ENCODE peak calls at places on chromosomes 16 and 17, in nine cellular contexts. One of them, this sample, is unnamed.

GRCh38 chr16:12798846-12799245 is 4.8 kb downstream of the CPPED1 start:
- DNase-seq in heart right ventricle: no peak
- DNase-seq in heart left ventricle: no peak
- DNase-seq in sigmoid colon: no peak
- DNase-seq in DND-41: no peak
- DNase-seq in tibial nerve: no peak
- DNase-seq in ascending aorta: no peak
- DNase-seq in Caco-2: no peak
- DNase-seq in cardiac muscle cell: no peak
- DNase-seq in this sample: no peak

GRCh38 chr17:66185842-66186241 is 6.1 kb downstream of the CEP112 start:
- DNase-seq in heart right ventricle: no peak
- DNase-seq in heart left ventricle: no peak
- DNase-seq in sigmoid colon: no peak
- DNase-seq in DND-41: no peak
- DNase-seq in tibial nerve: no peak
- DNase-seq in ascending aorta: no peak
- DNase-seq in Caco-2: no peak
- DNase-seq in cardiac muscle cell: no peak
- DNase-seq in this sample: no peak

GRCh38 chr16:47046726-47047602 is 73.5 kb upstream of the DNAJA2 start:
- DNase-seq in heart right ventricle: no peak
- DNase-seq in heart left ventricle: no peak
- DNase-seq in sigmoid colon: no peak
- DNase-seq in DND-41: no peak
- DNase-seq in tibial nerve: no peak
- DNase-seq in ascending aorta: no peak
- DNase-seq in Caco-2: no peak
- DNase-seq in cardiac muscle cell: no peak
- DNase-seq in this sample: no peak

GRCh38 chr17:6755731-6756184 is at the start of gene XAF1:
- DNase-seq in heart right ventricle: peak; percentile 73
- DNase-seq in heart left ventricle: peak; percentile 54
- DNase-seq in sigmoid colon: peak; percentile 68
- DNase-seq in DND-41: peak; percentile 78
- DNase-seq in tibial nerve: peak; percentile 34
- DNase-seq in ascending aorta: no peak
- DNase-seq in Caco-2: no peak
- DNase-seq in cardiac muscle cell: no peak
- DNase-seq in this sample: peak; percentile 25

GRCh38 chr16:69199382-69199781 is 12.4 kb downstream of the SNTB2 start:
- DNase-seq in heart right ventricle: no peak
- DNase-seq in heart left ventricle: no peak
- DNase-seq in sigmoid colon: peak; percentile 83
- DNase-seq in DND-41: no peak
- DNase-seq in tibial nerve: peak; percentile 48
- DNase-seq in ascending aorta: no peak
- DNase-seq in Caco-2: no peak
- DNase-seq in cardiac muscle cell: no peak
- DNase-seq in this sample: peak; percentile 16

GRCh38 chr17:29933379-29933778 is 3.4 kb upstream of the SSH2 start:
- DNase-seq in heart right ventricle: no peak
- DNase-seq in heart left ventricle: no peak
- DNase-seq in sigmoid colon: no peak
- DNase-seq in DND-41: no peak
- DNase-seq in tibial nerve: no peak
- DNase-seq in ascending aorta: no peak
- DNase-seq in Caco-2: peak; percentile 58
- DNase-seq in cardiac muscle cell: peak; percentile 53
- DNase-seq in this sample: no peak

GRCh38 chr17:48244121-48244711 is 136.7 kb downstream of the SNX11 start:
- DNase-seq in heart right ventricle: no peak
- DNase-seq in heart left ventricle: no peak
- DNase-seq in sigmoid colon: no peak
- DNase-seq in DND-41: no peak
- DNase-seq in tibial nerve: no peak
- DNase-seq in ascending aorta: no peak
- DNase-seq in Caco-2: peak; percentile 96
- DNase-seq in cardiac muscle cell: no peak
- DNase-seq in this sample: peak; percentile 61

GRCh38 chr17:72666519-72666874 is 426.0 kb downstream of the SLC39A11 start:
- DNase-seq in heart right ventricle: no peak
- DNase-seq in heart left ventricle: no peak
- DNase-seq in sigmoid colon: no peak
- DNase-seq in DND-41: no peak
- DNase-seq in tibial nerve: no peak
- DNase-seq in ascending aorta: no peak
- DNase-seq in Caco-2: no peak
- DNase-seq in cardiac muscle cell: no peak
- DNase-seq in this sample: no peak

GRCh38 chr16:48105456-48105855 is 50.3 kb downstream of the ABCC12 start:
- DNase-seq in heart right ventricle: no peak
- DNase-seq in heart left ventricle: no peak
- DNase-seq in sigmoid colon: no peak
- DNase-seq in DND-41: no peak
- DNase-seq in tibial nerve: no peak
- DNase-seq in ascending aorta: no peak
- DNase-seq in Caco-2: no peak
- DNase-seq in cardiac muscle cell: no peak
- DNase-seq in this sample: no peak

GRCh38 chr16:81831722-81832126 is 52.6 kb downstream of the PLCG2 start:
- DNase-seq in heart right ventricle: peak; percentile 43
- DNase-seq in heart left ventricle: peak; percentile 60
- DNase-seq in sigmoid colon: peak; percentile 68
- DNase-seq in DND-41: peak; percentile 76
- DNase-seq in tibial nerve: peak; percentile 7
- DNase-seq in ascending aorta: peak; percentile 37
- DNase-seq in Caco-2: no peak
- DNase-seq in cardiac muscle cell: no peak
- DNase-seq in this sample: no peak

GRCh38 chr16:83623091-83623730 is 184.6 kb upstream of the HSBP1 start:
- DNase-seq in heart right ventricle: no peak
- DNase-seq in heart left ventricle: no peak
- DNase-seq in sigmoid colon: no peak
- DNase-seq in DND-41: no peak
- DNase-seq in tibial nerve: no peak
- DNase-seq in ascending aorta: no peak
- DNase-seq in Caco-2: no peak
- DNase-seq in cardiac muscle cell: no peak
- DNase-seq in this sample: no peak

GRCh38 chr17:16915752-16916556 is 56.0 kb downstream of the TNFRSF13B start:
- DNase-seq in heart right ventricle: no peak
- DNase-seq in heart left ventricle: no peak
- DNase-seq in sigmoid colon: no peak
- DNase-seq in DND-41: peak; percentile 56
- DNase-seq in tibial nerve: peak; percentile 38
- DNase-seq in ascending aorta: no peak
- DNase-seq in Caco-2: peak; percentile 61
- DNase-seq in cardiac muscle cell: peak; percentile 63
- DNase-seq in this sample: peak; percentile 45

GRCh38 chr17:48055531-48056245 is 7.5 kb downstream of the NFE2L1 start:
- DNase-seq in heart right ventricle: no peak
- DNase-seq in heart left ventricle: no peak
- DNase-seq in sigmoid colon: no peak
- DNase-seq in DND-41: peak; percentile 39
- DNase-seq in tibial nerve: no peak
- DNase-seq in ascending aorta: no peak
- DNase-seq in Caco-2: peak; percentile 82
- DNase-seq in cardiac muscle cell: no peak
- DNase-seq in this sample: peak; percentile 66

GRCh38 chr17:4101127-4101798 is 41.6 kb downstream of the ZZEF1 start:
- DNase-seq in heart right ventricle: peak; percentile 11
- DNase-seq in heart left ventricle: no peak
- DNase-seq in sigmoid colon: no peak
- DNase-seq in DND-41: no peak
- DNase-seq in tibial nerve: no peak
- DNase-seq in ascending aorta: no peak
- DNase-seq in Caco-2: no peak
- DNase-seq in cardiac muscle cell: no peak
- DNase-seq in this sample: no peak

GRCh38 chr16:68985855-68986254 is 119.6 kb upstream of the HAS3 start:
- DNase-seq in heart right ventricle: no peak
- DNase-seq in heart left ventricle: no peak
- DNase-seq in sigmoid colon: no peak
- DNase-seq in DND-41: no peak
- DNase-seq in tibial nerve: no peak
- DNase-seq in ascending aorta: no peak
- DNase-seq in Caco-2: no peak
- DNase-seq in cardiac muscle cell: no peak
- DNase-seq in this sample: no peak

GRCh38 chr17:49388290-49388640 is 26.2 kb upstream of the ZNF652 start:
- DNase-seq in heart right ventricle: no peak
- DNase-seq in heart left ventricle: no peak
- DNase-seq in sigmoid colon: no peak
- DNase-seq in DND-41: no peak
- DNase-seq in tibial nerve: no peak
- DNase-seq in ascending aorta: no peak
- DNase-seq in Caco-2: no peak
- DNase-seq in cardiac muscle cell: no peak
- DNase-seq in this sample: no peak

GRCh38 chr17:49450735-49451134 is 36.1 kb upstream of the PHB1 start:
- DNase-seq in heart right ventricle: no peak
- DNase-seq in heart left ventricle: no peak
- DNase-seq in sigmoid colon: no peak
- DNase-seq in DND-41: peak; percentile 12
- DNase-seq in tibial nerve: no peak
- DNase-seq in ascending aorta: no peak
- DNase-seq in Caco-2: no peak
- DNase-seq in cardiac muscle cell: no peak
- DNase-seq in this sample: no peak

GRCh38 chr17:14459955-14460354 is 159.1 kb downstream of the HS3ST3B1 start:
- DNase-seq in heart right ventricle: no peak
- DNase-seq in heart left ventricle: no peak
- DNase-seq in sigmoid colon: no peak
- DNase-seq in DND-41: no peak
- DNase-seq in tibial nerve: no peak
- DNase-seq in ascending aorta: no peak
- DNase-seq in Caco-2: no peak
- DNase-seq in cardiac muscle cell: no peak
- DNase-seq in this sample: no peak

GRCh38 chr16:67430504-67431076 is 331 bp upstream of the HSD11B2 start:
- DNase-seq in heart right ventricle: no peak
- DNase-seq in heart left ventricle: no peak
- DNase-seq in sigmoid colon: no peak
- DNase-seq in DND-41: peak; percentile 18
- DNase-seq in tibial nerve: no peak
- DNase-seq in ascending aorta: no peak
- DNase-seq in Caco-2: peak; percentile 82
- DNase-seq in cardiac muscle cell: peak; percentile 41
- DNase-seq in this sample: no peak
- H3K27me3 ChIP-seq in heart right ventricle: peaks cover 67% of the 10 kb centered on the region
- H3K27me3 ChIP-seq in heart left ventricle: peaks cover 18% of the 10 kb centered on the region
- H3K27me3 ChIP-seq in sigmoid colon: peaks cover 34% of the 10 kb centered on the region
- H3K27me3 ChIP-seq in DND-41: peaks cover 29% of the 10 kb centered on the region
- H3K27me3 ChIP-seq in tibial nerve: no peaks in the 10 kb centered on the region
- H3K27me3 ChIP-seq in ascending aorta: peaks cover 3% of the 10 kb centered on the region
- H3K27me3 ChIP-seq in Caco-2: no peaks in the 10 kb centered on the region
- H3K27me3 ChIP-seq in cardiac muscle cell: peaks cover 56% of the 10 kb centered on the region
- H3K27me3 ChIP-seq in this sample: no peaks in the 10 kb centered on the region

GRCh38 chr17:8227238-8227581 is 16.8 kb upstream of the AURKB start:
- DNase-seq in heart right ventricle: no peak
- DNase-seq in heart left ventricle: no peak
- DNase-seq in sigmoid colon: no peak
- DNase-seq in DND-41: no peak
- DNase-seq in tibial nerve: no peak
- DNase-seq in ascending aorta: no peak
- DNase-seq in Caco-2: no peak
- DNase-seq in cardiac muscle cell: no peak
- DNase-seq in this sample: no peak
- H3K4me3 ChIP-seq in heart right ventricle: no peak overlapping the region
- H3K4me3 ChIP-seq in heart left ventricle: peak overlapping the region; percentile 55
- H3K4me3 ChIP-seq in sigmoid colon: no peak overlapping the region
- H3K4me3 ChIP-seq in DND-41: no peak overlapping the region
- H3K4me3 ChIP-seq in tibial nerve: peak overlapping the region; percentile 48
- H3K4me3 ChIP-seq in ascending aorta: peak overlapping the region; percentile 4
- H3K4me3 ChIP-seq in Caco-2: no peak overlapping the region
- H3K4me3 ChIP-seq in cardiac muscle cell: peak overlapping the region; percentile 21
- H3K4me3 ChIP-seq in this sample: peak overlapping the region; percentile 50

DNA sequence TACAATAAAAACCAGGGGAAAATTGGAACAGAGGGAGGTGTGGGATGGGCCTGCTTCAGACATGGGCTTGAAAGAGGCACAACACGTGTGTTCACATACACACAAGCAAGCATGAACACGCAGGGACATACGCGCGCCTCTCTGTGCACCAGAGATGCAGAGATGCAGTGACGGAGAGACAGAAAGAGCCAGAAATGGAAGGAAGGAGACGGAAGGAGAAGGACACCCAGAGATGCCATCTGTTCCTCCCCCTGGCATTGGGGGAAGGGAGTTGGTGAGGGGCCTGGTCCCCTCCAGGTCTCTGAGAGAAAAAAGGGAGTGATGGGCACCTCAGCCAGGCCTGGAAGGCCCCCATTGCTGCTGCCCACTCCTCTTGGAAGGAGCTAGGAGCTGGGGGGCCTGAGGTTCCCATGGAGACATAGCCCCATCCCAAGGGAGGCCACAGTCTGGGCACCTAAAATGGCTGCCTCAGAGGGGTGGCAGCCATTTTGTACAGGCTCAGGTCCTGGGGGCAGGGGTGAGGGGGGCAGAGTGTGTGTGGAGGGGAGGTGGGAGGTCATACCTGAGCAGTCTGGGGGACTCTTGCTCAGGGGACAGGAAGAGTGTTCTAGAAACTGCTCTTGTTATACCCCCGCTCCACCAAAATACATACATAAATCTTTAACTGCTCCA is 3.9 kb upstream of the NEUROD2 start:
- DNase-seq in heart right ventricle: no peak
- DNase-seq in heart left ventricle: no peak
- DNase-seq in sigmoid colon: no peak
- DNase-seq in DND-41: no peak
- DNase-seq in tibial nerve: no peak
- DNase-seq in ascending aorta: no peak
- DNase-seq in Caco-2: no peak
- DNase-seq in cardiac muscle cell: no peak
- DNase-seq in this sample: no peak
- H3K27me3 ChIP-seq in heart right ventricle: peaks cover 76% of the 10 kb centered on the region
- H3K27me3 ChIP-seq in heart left ventricle: peaks cover 78% of the 10 kb centered on the region
- H3K27me3 ChIP-seq in sigmoid colon: peaks cover 68% of the 10 kb centered on the region
- H3K27me3 ChIP-seq in DND-41: peaks cover 9% of the 10 kb centered on the region
- H3K27me3 ChIP-seq in tibial nerve: peaks cover 3% of the 10 kb centered on the region
- H3K27me3 ChIP-seq in ascending aorta: peaks cover 22% of the 10 kb centered on the region
- H3K27me3 ChIP-seq in Caco-2: no peaks in the 10 kb centered on the region
- H3K27me3 ChIP-seq in cardiac muscle cell: peaks cover 100% of the 10 kb centered on the region
- H3K27me3 ChIP-seq in this sample: peaks cover 24% of the 10 kb centered on the region

GRCh38 chr16:57544129-57544653 is 1.7 kb downstream of the ADGRG5 start:
- DNase-seq in heart right ventricle: peak; percentile 7
- DNase-seq in heart left ventricle: no peak
- DNase-seq in sigmoid colon: no peak
- DNase-seq in DND-41: peak; percentile 53
- DNase-seq in tibial nerve: no peak
- DNase-seq in ascending aorta: no peak
- DNase-seq in Caco-2: no peak
- DNase-seq in cardiac muscle cell: no peak
- DNase-seq in this sample: no peak
- H3K4me3 ChIP-seq in heart right ventricle: no peak overlapping the region
- H3K4me3 ChIP-seq in heart left ventricle: no peak overlapping the region
- H3K4me3 ChIP-seq in sigmoid colon: no peak overlapping the region
- H3K4me3 ChIP-seq in DND-41: no peak overlapping the region
- H3K4me3 ChIP-seq in tibial nerve: no peak overlapping the region
- H3K4me3 ChIP-seq in ascending aorta: no peak overlapping the region
- H3K4me3 ChIP-seq in Caco-2: no peak overlapping the region
- H3K4me3 ChIP-seq in cardiac muscle cell: no peak overlapping the region
- H3K4me3 ChIP-seq in this sample: no peak overlapping the region

This sample was measured in MG63.